ENCODE peak calls at places on chromosomes 3 and 15, in six cellular contexts. Y is GM10248, T is HL-60, A is fibroblast of lung, W is type B pancreatic cell, G is right atrium auricular region. E is an unnamed sample.

GRCh38 chr3:72123908-72124441 is 339.0 kb upstream of the PROK2 start:
- DNase-seq in G (peak; percentile 86), W (no peak), A (peak; percentile 90), Y (peak; percentile 45), T (no peak), E (peak; percentile 93)

GRCh38 chr3:48478631-48479555 is 25.1 kb downstream of the SHISA5 start:
- DNase-seq in Y (peak; percentile 25), G (no peak), A (no peak), W (no peak), T (peak; percentile 43), E (no peak)

GRCh38 chr15:83943849-83944404 is 290.0 kb downstream of the ADAMTSL3 start:
- DNase-seq in G (no peak), T (no peak), Y (no peak), W (no peak), A (peak; percentile 83), E (peak; percentile 77)

GRCh38 chr15:57580866-57581265 is 10.8 kb upstream of the MYZAP start:
- DNase-seq in A (no peak), T (no peak), G (no peak), W (no peak), Y (no peak), E (no peak)

GRCh38 chr3:101643861-101644613 is 32.9 kb downstream of the ZBTB11 start:
- DNase-seq in G (no peak), T (peak; percentile 7), A (peak; percentile 44), W (no peak), Y (no peak), E (peak; percentile 71)

GRCh38 chr3:64925575-64925974 is 237.8 kb upstream of the ADAMTS9 start:
- DNase-seq in T (no peak), A (no peak), W (no peak), Y (no peak), G (no peak), E (no peak)

GRCh38 chr3:129587061-129587460 is 19.4 kb downstream of the PLXND1 start:
- DNase-seq in W (no peak), G (peak; percentile 70), A (peak; percentile 34), Y (no peak), T (no peak), E (peak; percentile 52)

GRCh38 chr15:63395730-63396545 is 14.3 kb upstream of the CA12 start:
- DNase-seq in T (no peak), A (no peak), G (no peak), W (no peak), Y (no peak), E (no peak)

GRCh38 chr3:69865920-69866679 is 126.8 kb downstream of the MITF start:
- DNase-seq in A (peak; percentile 12), T (no peak), Y (no peak), W (no peak), G (peak; percentile 61), E (no peak)

GRCh38 chr3:154122096-154122911 is 1.1 kb downstream of the ARHGEF26 start:
- DNase-seq in W (no peak), T (no peak), Y (no peak), G (no peak), A (no peak), E (no peak)

GRCh38 chr15:101187820-101188516 is 63.9 kb downstream of the CHSY1 start:
- DNase-seq in G (no peak), Y (peak; percentile 45), A (peak; percentile 97), W (no peak), T (peak; percentile 67), E (peak; percentile 96)

GRCh38 chr3:42148982-42149432 is 57.9 kb downstream of the TRAK1 start:
- DNase-seq in W (peak; percentile 16), G (peak; percentile 85), Y (no peak), A (peak; percentile 89), T (no peak), E (peak; percentile 83)

GRCh38 chr3:111509308-111509707 is 32.7 kb upstream of the CD96 start:
- DNase-seq in G (no peak), W (no peak), T (no peak), Y (no peak), A (no peak), E (no peak)

GRCh38 chr3:50203113-50203852 is 1.8 kb upstream of the SLC38A3 start:
- DNase-seq in Y (no peak), G (no peak), W (no peak), T (no peak), A (no peak), E (no peak)

GRCh38 chr15:33086500-33087141 is 107.9 kb downstream of the FMN1 start:
- DNase-seq in W (no peak), T (no peak), A (peak; percentile 93), G (no peak), Y (peak; percentile 27), E (peak; percentile 75)

GRCh38 chr3:16936233-16936632 is 51.5 kb downstream of the PLCL2 start:
- DNase-seq in T (peak; percentile 7), A (no peak), G (no peak), W (no peak), Y (no peak), E (no peak)

GRCh38 chr3:171193693-171194092 is 167.2 kb upstream of the SLC2A2 start:
- DNase-seq in W (no peak), G (no peak), A (no peak), T (no peak), Y (no peak), E (peak; percentile 62)

GRCh38 chr15:96181217-96181616 is 149.3 kb upstream of the NR2F2 start:
- DNase-seq in W (no peak), A (no peak), Y (no peak), T (no peak), G (no peak), E (no peak)

GRCh38 chr15:60916674-60917468 is 312.2 kb downstream of the RORA start:
- DNase-seq in Y (peak; percentile 74), G (peak; percentile 92), T (peak; percentile 56), A (peak; percentile 86), W (peak; percentile 76), E (peak; percentile 95)

GRCh38 chr3:106825962-106826605 is 551.2 kb upstream of the CCDC54 start:
- DNase-seq in Y (no peak), G (no peak), T (no peak), W (no peak), A (peak; percentile 70), E (peak; percentile 85)

GRCh38 chr3:187978433-187979011 is 175.4 kb upstream of the LPP start:
- DNase-seq in T (no peak), W (no peak), A (no peak), G (no peak), Y (no peak), E (peak; percentile 79)

GRCh38 chr15:65869127-65869953 is at the start of gene RAB11A:
- DNase-seq in G (peak; percentile 96), A (peak; percentile 97), W (peak; percentile 95), Y (peak; percentile 96), T (peak; percentile 96), E (peak; percentile 97)
- TF ChIP-seq CTCF in G (no peak), A (peak; percentile 25), W (peak; percentile 22), Y (peak; percentile 47), T (no peak), E (peak; percentile 19)

GRCh38 chr15:74543583-74543982 is 2.6 kb downstream of the ARID3B start:
- DNase-seq in W (no peak), G (no peak), A (no peak), Y (no peak), T (no peak), E (no peak)
- TF ChIP-seq CTCF in W (peak; percentile 54), G (no peak), A (no peak), Y (peak; percentile 41), T (no peak), E (no peak)

DNA sequence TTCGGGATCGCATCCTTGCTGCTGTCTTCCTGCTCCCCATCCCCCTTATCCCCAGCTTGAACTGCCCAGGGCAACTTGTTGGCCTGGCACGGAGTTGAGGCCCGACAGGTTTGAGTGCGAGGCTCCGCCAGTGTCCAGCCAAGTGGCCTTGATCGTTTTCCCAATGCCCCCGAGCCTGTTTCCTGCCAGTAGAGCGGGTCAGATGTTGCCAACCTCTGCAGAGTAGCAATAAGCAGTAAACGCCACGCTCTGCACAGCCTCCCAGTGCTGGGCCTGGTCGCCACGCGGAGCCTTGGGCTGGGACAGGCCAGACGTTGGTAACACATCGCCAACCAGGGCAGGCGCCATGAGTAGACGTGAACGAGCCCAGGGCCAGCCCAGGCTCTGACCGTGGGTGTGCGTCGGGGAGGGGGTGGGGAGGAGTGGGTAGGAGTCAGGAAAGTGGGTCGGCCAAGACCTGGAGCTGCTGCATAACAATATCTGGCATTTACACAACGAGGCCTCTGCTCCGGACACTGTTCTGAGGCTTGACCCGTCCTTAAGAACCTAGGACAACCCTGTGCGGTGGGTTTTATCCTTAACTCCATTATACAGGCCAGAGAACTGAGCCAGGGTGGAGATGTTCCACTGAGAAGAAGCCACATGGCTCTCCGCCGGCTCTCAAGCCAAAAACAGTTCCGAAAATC is 444 bp upstream of the ABHD14A start:
- DNase-seq in G (no peak), W (no peak), A (peak; percentile 19), Y (no peak), T (no peak), E (no peak)
- TF ChIP-seq CTCF in G (peak; percentile 5), W (no peak), A (no peak), Y (no peak), T (no peak), E (no peak)

GRCh38 chr3:117193390-117193789 is 483.8 kb downstream of the TUSC7 start:
- DNase-seq in A (no peak), T (no peak), G (no peak), W (no peak), Y (no peak), E (peak; percentile 10)
- TF ChIP-seq CTCF in A (no peak), T (no peak), G (no peak), W (peak; percentile 66), Y (no peak), E (peak; percentile 28)

E was measured in cardiac fibroblast.